ENCODE peak calls at places on chromosomes 6 and 20, in ten cellular contexts. G is transverse colon, K is NB4, O is adrenal gland, H is AG04450, D is Caco-2, Z is left lung, T is spleen, V is HFF-Myc, L is astrocyte of the spinal cord. J is an unnamed sample.

GRCh38 chr6:13811627-13812358 is 2.6 kb downstream of the MCUR1 start:
- DNase-seq in G (peak), K (peak), O (peak), H (no peak), D (no peak), Z (no peak), T (no peak), V (no peak), L (no peak), J (no peak)

GRCh38 chr6:42451146-42451594 is 556 bp downstream of the TRERF1 start:
- DNase-seq in G (no peak), K (no peak), O (peak), H (no peak), D (no peak), Z (no peak), T (no peak), V (no peak), L (no peak), J (peak)

GRCh38 chr20:32586291-32586690 is 1.2 kb upstream of the NOL4L start:
- DNase-seq in G (no peak), K (no peak), O (no peak), H (no peak), D (no peak), Z (no peak), T (no peak), V (no peak), L (no peak), J (no peak)

GRCh38 chr6:149563203-149563927 is 2.8 kb upstream of the GINM1 start:
- DNase-seq in G (no peak), K (no peak), O (no peak), H (peak), D (no peak), Z (no peak), T (no peak), V (peak), L (peak), J (no peak)

GRCh38 chr6:111076024-111076680 is 11.2 kb upstream of the SLC16A10 start:
- DNase-seq in G (no peak), K (peak), O (no peak), H (no peak), D (no peak), Z (no peak), T (no peak), V (no peak), L (no peak), J (no peak)

GRCh38 chr6:159109391-159109790 is 59.8 kb upstream of the FNDC1 start:
- DNase-seq in G (no peak), K (no peak), O (peak), H (no peak), D (no peak), Z (no peak), T (no peak), V (no peak), L (no peak), J (no peak)

GRCh38 chr6:145964948-145965366 is 799 bp upstream of the SHPRH start:
- DNase-seq in G (no peak), K (peak), O (no peak), H (no peak), D (no peak), Z (no peak), T (no peak), V (no peak), L (no peak), J (no peak)

GRCh38 chr6:15089569-15090144 is 156.2 kb upstream of the JARID2 start:
- DNase-seq in G (no peak), K (peak), O (no peak), H (no peak), D (no peak), Z (peak), T (peak), V (no peak), L (no peak), J (no peak)

GRCh38 chr6:73942581-73942980 is 246.6 kb downstream of the CD109 start:
- DNase-seq in G (no peak), K (peak), O (no peak), H (peak), D (peak), Z (no peak), T (no peak), V (no peak), L (no peak), J (peak)

GRCh38 chr20:61967300-61967699 is 98.4 kb downstream of the TAF4 start:
- DNase-seq in G (no peak), K (no peak), O (no peak), H (no peak), D (peak), Z (no peak), T (peak), V (no peak), L (no peak), J (no peak)

GRCh38 chr6:105317607-105318533 is 85.0 kb downstream of the PREP start:
- DNase-seq in G (no peak), K (no peak), O (no peak), H (no peak), D (no peak), Z (no peak), T (no peak), V (no peak), L (no peak), J (peak)

GRCh38 chr6:159255434-159255951 is 86.3 kb downstream of the FNDC1 start:
- DNase-seq in G (no peak), K (no peak), O (no peak), H (no peak), D (no peak), Z (no peak), T (no peak), V (no peak), L (no peak), J (no peak)

GRCh38 chr6:81304486-81304885 is 448.0 kb downstream of the TENT5A start:
- DNase-seq in G (no peak), K (no peak), O (no peak), H (no peak), D (no peak), Z (no peak), T (no peak), V (no peak), L (peak), J (no peak)

GRCh38 chr20:4415281-4415680 is 306.4 kb upstream of the PRND start:
- DNase-seq in G (no peak), K (no peak), O (no peak), H (no peak), D (no peak), Z (no peak), T (no peak), V (no peak), L (no peak), J (no peak)

GRCh38 chr20:22824077-22824476 is 211.0 kb upstream of the SSTR4 start:
- DNase-seq in G (no peak), K (no peak), O (no peak), H (no peak), D (no peak), Z (no peak), T (no peak), V (no peak), L (no peak), J (no peak)

GRCh38 chr6:108168501-108168979 is 2.7 kb downstream of the NR2E1 start:
- DNase-seq in G (peak), K (peak), O (no peak), H (no peak), D (no peak), Z (peak), T (peak), V (no peak), L (peak), J (peak)

GRCh38 chr20:38870733-38871559 is 55.3 kb upstream of the FAM83D start:
- DNase-seq in G (peak), K (no peak), O (no peak), H (no peak), D (no peak), Z (no peak), T (peak), V (no peak), L (no peak), J (peak)

GRCh38 chr20:22384978-22385377 is 199.4 kb downstream of the FOXA2 start:
- DNase-seq in G (no peak), K (no peak), O (no peak), H (no peak), D (no peak), Z (no peak), T (no peak), V (no peak), L (no peak), J (no peak)

GRCh38 chr6:160853946-160854345 is 137.6 kb upstream of the MAP3K4 start:
- DNase-seq in G (no peak), K (no peak), O (no peak), H (no peak), D (no peak), Z (no peak), T (no peak), V (no peak), L (no peak), J (no peak)

GRCh38 chr6:170205126-170205525 is 85.8 kb downstream of the DLL1 start:
- DNase-seq in G (no peak), K (no peak), O (peak), H (no peak), D (no peak), Z (no peak), T (peak), V (no peak), L (no peak), J (no peak)

GRCh38 chr6:126300735-126301134 is 39.2 kb upstream of the CENPW start:
- DNase-seq in G (no peak), K (no peak), O (no peak), H (no peak), D (no peak), Z (no peak), T (no peak), V (no peak), L (no peak), J (peak)

GRCh38 chr6:40536442-40536841 is 50.7 kb downstream of the LRFN2 start:
- DNase-seq in G (no peak), K (peak), O (peak), H (no peak), D (no peak), Z (no peak), T (peak), V (no peak), L (no peak), J (no peak)
- TF ChIP-seq CTCF in G (no peak), K (peak), O (peak), H (peak), D (peak), Z (no peak), T (no peak), V (peak), L (peak), J (no peak)

DNA sequence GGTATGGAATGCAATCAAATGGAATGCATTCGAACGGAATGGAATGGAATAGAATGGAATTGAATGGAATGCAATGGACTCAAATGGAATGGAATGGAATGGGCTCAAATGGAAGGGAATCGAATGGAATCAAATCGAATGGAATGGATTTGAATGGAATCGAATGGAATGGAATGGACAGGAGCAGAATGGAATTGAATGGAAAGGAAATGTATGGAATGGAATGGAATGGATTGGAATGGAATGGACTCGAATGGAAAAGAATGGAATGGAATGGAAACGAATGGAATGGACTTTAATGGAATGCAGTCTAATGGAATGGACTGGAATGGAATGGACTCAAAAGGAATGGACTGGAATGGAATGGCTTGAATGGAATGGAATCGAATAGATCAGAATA is 18.3 kb upstream of the DEFB115 start:
- DNase-seq in G (no peak), K (no peak), O (no peak), H (no peak), D (no peak), Z (no peak), T (no peak), V (no peak), L (no peak), J (no peak)
- H3K4me3 ChIP-seq in G (no peak), K (no peak), O (no peak), H (no peak), D (no peak), Z (no peak), T (no peak), V (no peak), L (no peak), J (no peak)

GRCh38 chr6:117169781-117170281 is 95.5 kb upstream of the VGLL2 start:
- DNase-seq in G (no peak), K (no peak), O (no peak), H (no peak), D (no peak), Z (no peak), T (no peak), V (no peak), L (no peak), J (no peak)

GRCh38 chr6:117165921-117166499 is 99.3 kb upstream of the VGLL2 start:
- DNase-seq in G (no peak), K (no peak), O (no peak), H (no peak), D (no peak), Z (no peak), T (no peak), V (no peak), L (no peak), J (no peak)

GRCh38 chr6:117168296-117169059 is 96.9 kb upstream of the VGLL2 start:
- DNase-seq in G (no peak), K (no peak), O (no peak), H (no peak), D (no peak), Z (no peak), T (no peak), V (no peak), L (no peak), J (no peak)

GRCh38 chr6:117169060-117169635 is 96.2 kb upstream of the VGLL2 start:
- DNase-seq in G (no peak), K (no peak), O (no peak), H (no peak), D (no peak), Z (no peak), T (no peak), V (no peak), L (no peak), J (no peak)

DNA sequence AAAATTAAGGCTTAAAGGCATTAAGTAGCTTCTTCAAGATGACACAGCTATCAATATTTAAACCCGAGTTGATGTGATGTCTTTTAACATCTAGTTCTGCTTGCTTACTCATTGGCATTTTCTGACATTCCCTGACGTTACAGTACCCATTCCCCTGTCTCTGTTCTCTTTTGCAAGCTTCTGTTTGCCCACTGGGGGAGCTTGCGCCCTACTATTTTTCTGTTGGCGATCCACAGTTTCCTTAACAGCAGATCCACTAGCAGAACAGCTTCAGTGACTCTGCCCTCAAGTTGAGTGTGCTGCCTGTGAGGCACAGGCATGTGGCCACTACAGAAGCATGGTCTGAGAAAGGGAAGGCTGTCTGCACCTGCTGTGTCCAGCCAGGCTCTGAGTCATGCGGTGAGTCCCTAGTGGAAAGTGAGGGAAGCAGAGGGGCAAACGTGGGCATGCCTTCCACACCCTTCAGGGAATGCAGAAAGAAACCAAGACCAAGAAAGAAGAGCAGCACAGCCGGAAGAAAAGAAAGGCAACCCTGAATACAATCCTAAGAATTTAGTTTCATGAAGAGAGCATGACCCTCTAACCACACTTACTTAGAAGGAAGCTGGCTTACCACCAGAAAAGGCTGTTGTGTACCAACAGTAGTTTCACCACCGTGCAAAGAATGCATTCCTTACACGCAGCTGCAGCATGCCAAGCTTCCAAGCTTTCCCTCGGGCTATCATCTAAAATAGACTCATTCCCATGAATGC is 97.7 kb upstream of the VGLL2 start:
- DNase-seq in G (no peak), K (peak), O (no peak), H (no peak), D (no peak), Z (no peak), T (no peak), V (no peak), L (peak), J (no peak)
- TF ChIP-seq CTCF in G (no peak), K (peak), O (no peak), H (no peak), D (peak), Z (no peak), T (no peak), V (no peak), L (no peak), J (no peak)

GRCh38 chr20:64100566-64100888 is 6.8 kb downstream of the NPBWR2 start:
- DNase-seq in G (no peak), K (no peak), O (no peak), H (no peak), D (no peak), Z (peak), T (no peak), V (no peak), L (no peak), J (no peak)

GRCh38 chr20:64102647-64103354 is 4.6 kb downstream of the NPBWR2 start:
- DNase-seq in G (no peak), K (no peak), O (no peak), H (no peak), D (peak), Z (peak), T (peak), V (no peak), L (no peak), J (no peak)

GRCh38 chr20:64099880-64100565 is 7.3 kb downstream of the NPBWR2 start:
- DNase-seq in G (no peak), K (no peak), O (no peak), H (no peak), D (no peak), Z (peak), T (no peak), V (no peak), L (no peak), J (no peak)

GRCh38 chr20:64100946-64101688 is 6.2 kb downstream of the NPBWR2 start:
- DNase-seq in G (no peak), K (no peak), O (no peak), H (no peak), D (no peak), Z (peak), T (peak), V (no peak), L (no peak), J (no peak)

DNA sequence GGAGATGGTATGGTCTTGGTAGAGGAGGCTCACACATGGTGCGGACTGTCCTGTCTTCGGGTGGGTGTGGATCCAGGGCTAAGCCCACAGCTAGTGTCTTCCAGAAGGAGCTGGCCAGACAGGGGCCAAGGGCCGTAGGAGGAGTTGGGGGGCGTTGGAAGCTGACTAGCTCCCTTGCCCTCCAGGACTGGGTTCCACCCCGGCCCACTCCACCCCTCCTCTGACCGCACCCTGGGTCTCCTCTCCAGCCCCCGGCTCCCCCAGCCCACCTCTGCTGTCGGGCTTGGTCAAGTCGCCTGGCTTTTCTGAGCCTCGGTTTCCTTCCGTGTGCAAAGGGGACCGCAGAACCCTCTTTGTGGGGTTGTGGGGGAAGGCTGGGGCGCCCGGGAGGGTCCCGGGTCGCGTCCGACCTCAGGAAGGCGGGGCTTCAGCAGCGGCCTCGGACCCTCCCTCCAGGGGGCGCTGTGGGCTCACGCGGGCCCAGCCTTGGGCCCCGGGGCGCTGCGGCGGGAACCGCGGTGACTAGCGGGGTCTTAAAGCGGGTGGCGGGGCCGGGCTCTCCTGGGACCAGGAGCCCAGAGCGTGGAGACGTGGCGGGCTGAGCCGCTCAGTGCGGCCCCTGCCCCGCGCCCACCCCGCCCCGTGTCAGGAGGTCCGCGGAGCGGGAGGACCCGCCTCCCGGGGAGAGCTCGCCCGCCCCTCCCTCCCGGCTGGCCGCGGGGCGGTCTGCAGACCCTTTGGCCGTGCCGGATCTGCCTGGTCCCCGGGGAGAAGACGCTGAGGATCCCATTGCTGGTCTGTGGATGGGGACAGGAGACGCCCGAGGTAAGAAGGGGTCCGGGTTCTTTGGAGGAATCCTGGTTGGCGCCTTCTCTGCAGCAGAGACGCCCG is 5.4 kb downstream of the NPBWR2 start:
- DNase-seq in G (peak), K (peak), O (peak), H (no peak), D (peak), Z (peak), T (peak), V (no peak), L (no peak), J (peak)
- H3K4me3 ChIP-seq in G (peak), K (no peak), O (no peak), H (no peak), D (peak), Z (peak), T (peak), V (no peak), L (no peak), J (no peak)

GRCh38 chr20:51410586-51411325 is 131.8 kb downstream of the NFATC2 start:
- DNase-seq in G (no peak), K (no peak), O (no peak), H (no peak), D (no peak), Z (no peak), T (no peak), V (no peak), L (no peak), J (no peak)

GRCh38 chr20:51413753-51414323 is 128.7 kb downstream of the NFATC2 start:
- DNase-seq in G (no peak), K (no peak), O (no peak), H (no peak), D (no peak), Z (no peak), T (no peak), V (no peak), L (no peak), J (peak)

GRCh38 chr20:51412333-51412761 is 130.2 kb downstream of the NFATC2 start:
- DNase-seq in G (no peak), K (no peak), O (no peak), H (no peak), D (no peak), Z (no peak), T (no peak), V (no peak), L (peak), J (no peak)

GRCh38 chr20:51412991-51413471 is 129.5 kb downstream of the NFATC2 start:
- DNase-seq in G (no peak), K (no peak), O (no peak), H (no peak), D (no peak), Z (no peak), T (no peak), V (no peak), L (peak), J (no peak)

DNA sequence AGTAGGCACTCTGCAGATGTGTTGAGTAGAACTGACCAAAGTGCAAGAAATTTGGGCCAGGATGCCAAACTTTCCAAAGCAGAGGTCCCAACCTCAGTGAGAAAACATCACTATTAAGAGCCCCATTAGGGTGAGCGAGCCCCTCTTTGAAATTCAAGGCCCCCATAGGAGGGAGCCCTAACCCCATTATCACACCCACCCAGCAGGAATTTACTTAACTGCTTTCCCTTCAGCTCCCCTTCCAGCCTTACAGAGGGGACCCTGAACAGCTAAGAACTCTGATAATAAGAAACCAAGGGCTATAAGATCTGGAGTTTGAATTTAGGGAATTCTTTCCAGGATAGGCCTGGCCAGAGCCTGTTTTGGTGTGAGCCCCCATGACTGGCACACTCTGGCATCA is 130.7 kb downstream of the NFATC2 start:
- DNase-seq in G (no peak), K (peak), O (no peak), H (no peak), D (no peak), Z (no peak), T (no peak), V (no peak), L (no peak), J (no peak)
- TF ChIP-seq CTCF in G (no peak), K (no peak), O (no peak), H (no peak), D (no peak), Z (no peak), T (no peak), V (peak), L (peak), J (no peak)

J was measured in GM12865.